ENCODE peak calls at places on chromosomes 7 and 10, in seven cellular contexts. One of them, this sample, is unnamed.

GRCh38 chr10:119401671-119402395 is 140.7 kb downstream of the RGS10 start:
- DNase-seq in activated naive CD4-positive, alpha-beta T cell treated with anti-CD3 and anti-CD28 coated beads, Interleukin-2, amount 50 U/mL, for 16 hours: no peak
- DNase-seq in activated CD4-positive, alpha-beta T cell treated with anti-CD3 and anti-CD28 coated beads, Interleukin-2, amount 50 U/mL, for 24 hours: no peak
- DNase-seq in ELF-1: no peak
- DNase-seq in posterior cingulate gyrus: peak; percentile 72
- DNase-seq in HT1080: peak; percentile 98
- DNase-seq in stomach: peak; percentile 50
- DNase-seq in this sample: no peak

GRCh38 chr7:29482056-29482455 is 81.6 kb upstream of the PRR15 start:
- DNase-seq in activated CD4-positive, alpha-beta T cell treated with anti-CD3 and anti-CD28 coated beads, Interleukin-2, amount 50 U/mL, for 24 hours: no peak
- DNase-seq in activated naive CD4-positive, alpha-beta T cell treated with anti-CD3 and anti-CD28 coated beads, Interleukin-2, amount 50 U/mL, for 16 hours: no peak
- DNase-seq in stomach: no peak
- DNase-seq in ELF-1: no peak
- DNase-seq in posterior cingulate gyrus: no peak
- DNase-seq in HT1080: no peak
- DNase-seq in this sample: no peak

GRCh38 chr7:126426652-126427051 is 826.1 kb downstream of the GRM8 start:
- DNase-seq in stomach: no peak
- DNase-seq in activated CD4-positive, alpha-beta T cell treated with anti-CD3 and anti-CD28 coated beads, Interleukin-2, amount 50 U/mL, for 24 hours: no peak
- DNase-seq in ELF-1: no peak
- DNase-seq in HT1080: no peak
- DNase-seq in activated naive CD4-positive, alpha-beta T cell treated with anti-CD3 and anti-CD28 coated beads, Interleukin-2, amount 50 U/mL, for 16 hours: no peak
- DNase-seq in posterior cingulate gyrus: no peak
- DNase-seq in this sample: no peak

GRCh38 chr7:90455163-90456030 is 14.0 kb upstream of the PTTG1IP2 start:
- DNase-seq in HT1080: peak; percentile 56
- DNase-seq in ELF-1: no peak
- DNase-seq in stomach: no peak
- DNase-seq in activated CD4-positive, alpha-beta T cell treated with anti-CD3 and anti-CD28 coated beads, Interleukin-2, amount 50 U/mL, for 24 hours: peak; percentile 20
- DNase-seq in activated naive CD4-positive, alpha-beta T cell treated with anti-CD3 and anti-CD28 coated beads, Interleukin-2, amount 50 U/mL, for 16 hours: no peak
- DNase-seq in posterior cingulate gyrus: no peak
- DNase-seq in this sample: no peak

GRCh38 chr7:7504910-7505704 is 30.6 kb downstream of the COL28A1 start:
- DNase-seq in stomach: no peak
- DNase-seq in posterior cingulate gyrus: no peak
- DNase-seq in activated naive CD4-positive, alpha-beta T cell treated with anti-CD3 and anti-CD28 coated beads, Interleukin-2, amount 50 U/mL, for 16 hours: no peak
- DNase-seq in ELF-1: no peak
- DNase-seq in activated CD4-positive, alpha-beta T cell treated with anti-CD3 and anti-CD28 coated beads, Interleukin-2, amount 50 U/mL, for 24 hours: no peak
- DNase-seq in HT1080: no peak
- DNase-seq in this sample: no peak

GRCh38 chr7:155380221-155380861 is 77.6 kb upstream of the EN2 start:
- DNase-seq in activated CD4-positive, alpha-beta T cell treated with anti-CD3 and anti-CD28 coated beads, Interleukin-2, amount 50 U/mL, for 24 hours: peak; percentile 73
- DNase-seq in HT1080: peak; percentile 41
- DNase-seq in ELF-1: peak; percentile 82
- DNase-seq in stomach: peak; percentile 79
- DNase-seq in posterior cingulate gyrus: peak; percentile 86
- DNase-seq in activated naive CD4-positive, alpha-beta T cell treated with anti-CD3 and anti-CD28 coated beads, Interleukin-2, amount 50 U/mL, for 16 hours: peak; percentile 75
- DNase-seq in this sample: peak; percentile 73

GRCh38 chr10:69449841-69450240 is 1.4 kb upstream of the TSPAN15 start:
- DNase-seq in ELF-1: peak; percentile 90
- DNase-seq in activated CD4-positive, alpha-beta T cell treated with anti-CD3 and anti-CD28 coated beads, Interleukin-2, amount 50 U/mL, for 24 hours: peak; percentile 28
- DNase-seq in posterior cingulate gyrus: peak; percentile 93
- DNase-seq in activated naive CD4-positive, alpha-beta T cell treated with anti-CD3 and anti-CD28 coated beads, Interleukin-2, amount 50 U/mL, for 16 hours: peak; percentile 46
- DNase-seq in stomach: peak; percentile 69
- DNase-seq in HT1080: peak; percentile 80
- DNase-seq in this sample: no peak

GRCh38 chr10:107880185-107880584 is 715.7 kb upstream of the SORCS1 start:
- DNase-seq in posterior cingulate gyrus: peak; percentile 55
- DNase-seq in ELF-1: peak; percentile 59
- DNase-seq in stomach: no peak
- DNase-seq in activated CD4-positive, alpha-beta T cell treated with anti-CD3 and anti-CD28 coated beads, Interleukin-2, amount 50 U/mL, for 24 hours: no peak
- DNase-seq in HT1080: no peak
- DNase-seq in activated naive CD4-positive, alpha-beta T cell treated with anti-CD3 and anti-CD28 coated beads, Interleukin-2, amount 50 U/mL, for 16 hours: no peak
- DNase-seq in this sample: no peak

GRCh38 chr7:65390588-65390987 is 16.9 kb downstream of the ZNF92 start:
- DNase-seq in activated CD4-positive, alpha-beta T cell treated with anti-CD3 and anti-CD28 coated beads, Interleukin-2, amount 50 U/mL, for 24 hours: no peak
- DNase-seq in activated naive CD4-positive, alpha-beta T cell treated with anti-CD3 and anti-CD28 coated beads, Interleukin-2, amount 50 U/mL, for 16 hours: no peak
- DNase-seq in HT1080: no peak
- DNase-seq in ELF-1: no peak
- DNase-seq in posterior cingulate gyrus: no peak
- DNase-seq in stomach: no peak
- DNase-seq in this sample: no peak

GRCh38 chr7:1056006-1056784 is 11.8 kb downstream of the GPR146 start:
- DNase-seq in HT1080: no peak
- DNase-seq in stomach: no peak
- DNase-seq in posterior cingulate gyrus: peak; percentile 88
- DNase-seq in ELF-1: no peak
- DNase-seq in activated CD4-positive, alpha-beta T cell treated with anti-CD3 and anti-CD28 coated beads, Interleukin-2, amount 50 U/mL, for 24 hours: no peak
- DNase-seq in activated naive CD4-positive, alpha-beta T cell treated with anti-CD3 and anti-CD28 coated beads, Interleukin-2, amount 50 U/mL, for 16 hours: no peak
- DNase-seq in this sample: no peak

GRCh38 chr10:105358911-105359310 is 717.8 kb downstream of the SORCS3 start:
- DNase-seq in activated naive CD4-positive, alpha-beta T cell treated with anti-CD3 and anti-CD28 coated beads, Interleukin-2, amount 50 U/mL, for 16 hours: no peak
- DNase-seq in HT1080: peak; percentile 52
- DNase-seq in ELF-1: no peak
- DNase-seq in stomach: no peak
- DNase-seq in posterior cingulate gyrus: no peak
- DNase-seq in activated CD4-positive, alpha-beta T cell treated with anti-CD3 and anti-CD28 coated beads, Interleukin-2, amount 50 U/mL, for 24 hours: no peak
- DNase-seq in this sample: no peak

GRCh38 chr10:13526952-13527863 is 1.6 kb downstream of the BEND7 start:
- DNase-seq in HT1080: peak; percentile 78
- DNase-seq in activated naive CD4-positive, alpha-beta T cell treated with anti-CD3 and anti-CD28 coated beads, Interleukin-2, amount 50 U/mL, for 16 hours: no peak
- DNase-seq in posterior cingulate gyrus: no peak
- DNase-seq in ELF-1: no peak
- DNase-seq in activated CD4-positive, alpha-beta T cell treated with anti-CD3 and anti-CD28 coated beads, Interleukin-2, amount 50 U/mL, for 24 hours: no peak
- DNase-seq in stomach: no peak
- DNase-seq in this sample: no peak

GRCh38 chr7:148898845-148899474 is 14.9 kb upstream of the EZH2 start:
- DNase-seq in HT1080: no peak
- DNase-seq in ELF-1: no peak
- DNase-seq in activated CD4-positive, alpha-beta T cell treated with anti-CD3 and anti-CD28 coated beads, Interleukin-2, amount 50 U/mL, for 24 hours: no peak
- DNase-seq in posterior cingulate gyrus: no peak
- DNase-seq in activated naive CD4-positive, alpha-beta T cell treated with anti-CD3 and anti-CD28 coated beads, Interleukin-2, amount 50 U/mL, for 16 hours: no peak
- DNase-seq in stomach: no peak
- DNase-seq in this sample: no peak

GRCh38 chr7:44172803-44173424 is 16.3 kb downstream of the GCK start:
- DNase-seq in activated naive CD4-positive, alpha-beta T cell treated with anti-CD3 and anti-CD28 coated beads, Interleukin-2, amount 50 U/mL, for 16 hours: no peak
- DNase-seq in stomach: no peak
- DNase-seq in HT1080: no peak
- DNase-seq in activated CD4-positive, alpha-beta T cell treated with anti-CD3 and anti-CD28 coated beads, Interleukin-2, amount 50 U/mL, for 24 hours: no peak
- DNase-seq in ELF-1: no peak
- DNase-seq in posterior cingulate gyrus: no peak
- DNase-seq in this sample: no peak

GRCh38 chr10:59465089-59465488 is 102.7 kb upstream of the FAM13C start:
- DNase-seq in activated naive CD4-positive, alpha-beta T cell treated with anti-CD3 and anti-CD28 coated beads, Interleukin-2, amount 50 U/mL, for 16 hours: no peak
- DNase-seq in posterior cingulate gyrus: peak; percentile 39
- DNase-seq in activated CD4-positive, alpha-beta T cell treated with anti-CD3 and anti-CD28 coated beads, Interleukin-2, amount 50 U/mL, for 24 hours: no peak
- DNase-seq in stomach: no peak
- DNase-seq in HT1080: peak; percentile 42
- DNase-seq in ELF-1: peak; percentile 3
- DNase-seq in this sample: no peak

GRCh38 chr7:156533964-156534363 is 106.6 kb upstream of the RNF32 start:
- DNase-seq in activated CD4-positive, alpha-beta T cell treated with anti-CD3 and anti-CD28 coated beads, Interleukin-2, amount 50 U/mL, for 24 hours: no peak
- DNase-seq in posterior cingulate gyrus: no peak
- DNase-seq in stomach: no peak
- DNase-seq in HT1080: no peak
- DNase-seq in activated naive CD4-positive, alpha-beta T cell treated with anti-CD3 and anti-CD28 coated beads, Interleukin-2, amount 50 U/mL, for 16 hours: no peak
- DNase-seq in ELF-1: no peak
- DNase-seq in this sample: no peak

GRCh38 chr7:44097064-44097932 is 6.8 kb upstream of the AEBP1 start:
- DNase-seq in stomach: no peak
- DNase-seq in posterior cingulate gyrus: no peak
- DNase-seq in HT1080: no peak
- DNase-seq in activated naive CD4-positive, alpha-beta T cell treated with anti-CD3 and anti-CD28 coated beads, Interleukin-2, amount 50 U/mL, for 16 hours: no peak
- DNase-seq in ELF-1: no peak
- DNase-seq in activated CD4-positive, alpha-beta T cell treated with anti-CD3 and anti-CD28 coated beads, Interleukin-2, amount 50 U/mL, for 24 hours: no peak
- DNase-seq in this sample: no peak

GRCh38 chr7:108824840-108825540 is 255.3 kb downstream of the DNAJB9 start:
- DNase-seq in stomach: no peak
- DNase-seq in ELF-1: no peak
- DNase-seq in activated naive CD4-positive, alpha-beta T cell treated with anti-CD3 and anti-CD28 coated beads, Interleukin-2, amount 50 U/mL, for 16 hours: no peak
- DNase-seq in posterior cingulate gyrus: peak; percentile 42
- DNase-seq in HT1080: peak; percentile 92
- DNase-seq in activated CD4-positive, alpha-beta T cell treated with anti-CD3 and anti-CD28 coated beads, Interleukin-2, amount 50 U/mL, for 24 hours: no peak
- DNase-seq in this sample: no peak

GRCh38 chr10:89301231-89301630 is 615 bp upstream of the IFIT2 start:
- DNase-seq in activated naive CD4-positive, alpha-beta T cell treated with anti-CD3 and anti-CD28 coated beads, Interleukin-2, amount 50 U/mL, for 16 hours: no peak
- DNase-seq in stomach: no peak
- DNase-seq in activated CD4-positive, alpha-beta T cell treated with anti-CD3 and anti-CD28 coated beads, Interleukin-2, amount 50 U/mL, for 24 hours: no peak
- DNase-seq in ELF-1: no peak
- DNase-seq in posterior cingulate gyrus: no peak
- DNase-seq in HT1080: no peak
- DNase-seq in this sample: no peak

GRCh38 chr10:10959666-10960065 is 58.0 kb upstream of the CELF2 start:
- DNase-seq in activated naive CD4-positive, alpha-beta T cell treated with anti-CD3 and anti-CD28 coated beads, Interleukin-2, amount 50 U/mL, for 16 hours: no peak
- DNase-seq in ELF-1: no peak
- DNase-seq in posterior cingulate gyrus: no peak
- DNase-seq in stomach: no peak
- DNase-seq in HT1080: no peak
- DNase-seq in activated CD4-positive, alpha-beta T cell treated with anti-CD3 and anti-CD28 coated beads, Interleukin-2, amount 50 U/mL, for 24 hours: no peak
- DNase-seq in this sample: no peak

GRCh38 chr7:158004123-158004490 is 583.5 kb downstream of the PTPRN2 start:
- DNase-seq in activated naive CD4-positive, alpha-beta T cell treated with anti-CD3 and anti-CD28 coated beads, Interleukin-2, amount 50 U/mL, for 16 hours: no peak
- DNase-seq in activated CD4-positive, alpha-beta T cell treated with anti-CD3 and anti-CD28 coated beads, Interleukin-2, amount 50 U/mL, for 24 hours: no peak
- DNase-seq in HT1080: no peak
- DNase-seq in stomach: no peak
- DNase-seq in posterior cingulate gyrus: peak; percentile 14
- DNase-seq in ELF-1: no peak
- DNase-seq in this sample: no peak

GRCh38 chr10:62588116-62588515 is 213.9 kb downstream of the ZNF365 start:
- DNase-seq in activated CD4-positive, alpha-beta T cell treated with anti-CD3 and anti-CD28 coated beads, Interleukin-2, amount 50 U/mL, for 24 hours: no peak
- DNase-seq in activated naive CD4-positive, alpha-beta T cell treated with anti-CD3 and anti-CD28 coated beads, Interleukin-2, amount 50 U/mL, for 16 hours: no peak
- DNase-seq in ELF-1: no peak
- DNase-seq in posterior cingulate gyrus: no peak
- DNase-seq in HT1080: no peak
- DNase-seq in stomach: no peak
- DNase-seq in this sample: no peak

GRCh38 chr7:50270531-50271018 is 33.9 kb upstream of the IKZF1 start:
- DNase-seq in HT1080: no peak
- DNase-seq in activated naive CD4-positive, alpha-beta T cell treated with anti-CD3 and anti-CD28 coated beads, Interleukin-2, amount 50 U/mL, for 16 hours: no peak
- DNase-seq in ELF-1: no peak
- DNase-seq in posterior cingulate gyrus: no peak
- DNase-seq in stomach: no peak
- DNase-seq in activated CD4-positive, alpha-beta T cell treated with anti-CD3 and anti-CD28 coated beads, Interleukin-2, amount 50 U/mL, for 24 hours: no peak
- DNase-seq in this sample: no peak

GRCh38 chr7:66213637-66214036 is 8.5 kb downstream of the TPST1 start:
- DNase-seq in posterior cingulate gyrus: no peak
- DNase-seq in HT1080: no peak
- DNase-seq in stomach: no peak
- DNase-seq in activated naive CD4-positive, alpha-beta T cell treated with anti-CD3 and anti-CD28 coated beads, Interleukin-2, amount 50 U/mL, for 16 hours: no peak
- DNase-seq in ELF-1: no peak
- DNase-seq in activated CD4-positive, alpha-beta T cell treated with anti-CD3 and anti-CD28 coated beads, Interleukin-2, amount 50 U/mL, for 24 hours: no peak
- DNase-seq in this sample: no peak

GRCh38 chr10:16867556-16867955 is 50.3 kb upstream of the RSU1 start:
- DNase-seq in HT1080: peak; percentile 75
- DNase-seq in posterior cingulate gyrus: no peak
- DNase-seq in activated CD4-positive, alpha-beta T cell treated with anti-CD3 and anti-CD28 coated beads, Interleukin-2, amount 50 U/mL, for 24 hours: no peak
- DNase-seq in stomach: no peak
- DNase-seq in ELF-1: no peak
- DNase-seq in activated naive CD4-positive, alpha-beta T cell treated with anti-CD3 and anti-CD28 coated beads, Interleukin-2, amount 50 U/mL, for 16 hours: no peak
- DNase-seq in this sample: no peak

GRCh38 chr7:4842302-4843064 is 19.3 kb downstream of the PAPOLB start:
- DNase-seq in HT1080: no peak
- DNase-seq in posterior cingulate gyrus: no peak
- DNase-seq in ELF-1: no peak
- DNase-seq in activated naive CD4-positive, alpha-beta T cell treated with anti-CD3 and anti-CD28 coated beads, Interleukin-2, amount 50 U/mL, for 16 hours: no peak
- DNase-seq in stomach: no peak
- DNase-seq in activated CD4-positive, alpha-beta T cell treated with anti-CD3 and anti-CD28 coated beads, Interleukin-2, amount 50 U/mL, for 24 hours: no peak
- DNase-seq in this sample: no peak

GRCh38 chr7:154532771-154533170 is 470.2 kb downstream of the PAXIP1 start:
- DNase-seq in HT1080: no peak
- DNase-seq in stomach: no peak
- DNase-seq in activated CD4-positive, alpha-beta T cell treated with anti-CD3 and anti-CD28 coated beads, Interleukin-2, amount 50 U/mL, for 24 hours: no peak
- DNase-seq in activated naive CD4-positive, alpha-beta T cell treated with anti-CD3 and anti-CD28 coated beads, Interleukin-2, amount 50 U/mL, for 16 hours: no peak
- DNase-seq in posterior cingulate gyrus: no peak
- DNase-seq in ELF-1: no peak
- DNase-seq in this sample: no peak